ENCODE peak calls at places on chromosome X, in four cellular contexts. U, Q, G and T are unnamed samples.

GRCh38 chrX:30489323-30489722 is 88.2 kb downstream of the TASL start:
- DNase-seq in U (no peak), Q (peak), G (no peak), T (no peak)

GRCh38 chrX:35726176-35726575 is 72.0 kb upstream of the MAGEB16 start:
- DNase-seq in U (no peak), Q (no peak), G (peak), T (no peak)

GRCh38 chrX:10615931-10616780 is 4.2 kb downstream of the MID1 start:
- DNase-seq in U (no peak), Q (no peak), G (peak), T (peak)

GRCh38 chrX:39518451-39519212 is 579.1 kb downstream of the BCOR start:
- DNase-seq in U (no peak), Q (no peak), G (no peak), T (no peak)

GRCh38 chrX:110142096-110142495 is 139.2 kb downstream of the TMEM164 start:
- DNase-seq in U (no peak), Q (no peak), G (no peak), T (no peak)

GRCh38 chrX:916235-916609 is 285.6 kb downstream of the SHOX start:
- DNase-seq in U (no peak), Q (no peak), G (no peak), T (no peak)

GRCh38 chrX:119685225-119686066 is 7.5 kb downstream of the SEPTIN6 start:
- DNase-seq in U (no peak), Q (no peak), G (no peak), T (no peak)

GRCh38 chrX:110145854-110146253 is 142.9 kb downstream of the TMEM164 start:
- DNase-seq in U (no peak), Q (no peak), G (peak), T (peak)

GRCh38 chrX:2875798-2876399 is 47.2 kb downstream of the GYG2 start:
- DNase-seq in U (no peak), Q (peak), G (no peak), T (peak)

GRCh38 chrX:38847903-38848230 is 46.6 kb downstream of the MID1IP1 start:
- DNase-seq in U (no peak), Q (no peak), G (no peak), T (no peak)

GRCh38 chrX:50913520-50913919 is 3.0 kb downstream of the BMP15 start:
- DNase-seq in U (no peak), Q (no peak), G (no peak), T (no peak)

GRCh38 chrX:54048413-54048812 is 4.1 kb upstream of the PHF8 start:
- DNase-seq in U (no peak), Q (peak), G (no peak), T (no peak)

GRCh38 chrX:9643807-9644206 is 121.8 kb downstream of the GPR143 start:
- DNase-seq in U (no peak), Q (no peak), G (no peak), T (no peak)

GRCh38 chrX:13005671-13006473 is 31.0 kb downstream of the TMSB4X start:
- DNase-seq in U (peak), Q (no peak), G (peak), T (no peak)

GRCh38 chrX:102154218-102154860 is 1.4 kb downstream of the BEX5 start:
- DNase-seq in U (no peak), Q (no peak), G (no peak), T (peak)

GRCh38 chrX:72408885-72409284 is 103.2 kb upstream of the CITED1 start:
- DNase-seq in U (peak), Q (no peak), G (no peak), T (no peak)

GRCh38 chrX:46617906-46618305 is 44.3 kb downstream of the CHST7 start:
- DNase-seq in U (no peak), Q (no peak), G (no peak), T (no peak)

GRCh38 chrX:10360121-10360520 is 203.3 kb downstream of the CLCN4 start:
- DNase-seq in U (no peak), Q (no peak), G (peak), T (no peak)

GRCh38 chrX:3501833-3502535 is 155.5 kb upstream of the MXRA5 start:
- DNase-seq in U (no peak), Q (no peak), G (no peak), T (no peak)

GRCh38 chrX:48972214-48973164 is 845 bp upstream of the KCND1 start:
- DNase-seq in U (no peak), Q (peak), G (peak), T (peak)

GRCh38 chrX:34918856-34919255 is 23.7 kb upstream of the FAM47B start:
- DNase-seq in U (no peak), Q (peak), G (peak), T (peak)

GRCh38 chrX:42093756-42094155 is 170.4 kb upstream of the CASK start:
- DNase-seq in U (peak), Q (no peak), G (peak), T (no peak)

GRCh38 chrX:13372203-13372980 is 52.5 kb upstream of the ATXN3L start:
- DNase-seq in U (no peak), Q (no peak), G (no peak), T (no peak)

GRCh38 chrX:46279925-46280313 is 265.3 kb downstream of the ZNF674 start:
- DNase-seq in U (no peak), Q (no peak), G (peak), T (no peak)

GRCh38 chrX:126799059-126799458 is 20.5 kb upstream of the PRR32 start:
- DNase-seq in U (no peak), Q (no peak), G (no peak), T (no peak)

GRCh38 chrX:129744881-129745321 is 6.1 kb downstream of the XPNPEP2 start:
- DNase-seq in U (no peak), Q (no peak), G (no peak), T (no peak)

GRCh38 chrX:70549429-70549828 is 104.8 kb downstream of the DLG3 start:
- DNase-seq in U (no peak), Q (no peak), G (no peak), T (no peak)

GRCh38 chrX:40166582-40166981 is 68.8 kb upstream of the BCOR start:
- DNase-seq in U (no peak), Q (no peak), G (peak), T (no peak)

GRCh38 chrX:31397119-31397518 is 325.3 kb upstream of the FTHL17 start:
- DNase-seq in U (no peak), Q (no peak), G (peak), T (no peak)

GRCh38 chrX:16867947-16868346 is 2.2 kb downstream of the RBBP7 start:
- DNase-seq in U (no peak), Q (peak), G (no peak), T (no peak)

GRCh38 chrX:9644335-9644734 is 121.3 kb downstream of the GPR143 start:
- DNase-seq in U (peak), Q (no peak), G (no peak), T (no peak)

GRCh38 chrX:79117078-79117477 is 27.4 kb upstream of the GPR174 start:
- DNase-seq in U (no peak), Q (no peak), G (no peak), T (no peak)

GRCh38 chrX:150769408-150769807 is 76.2 kb downstream of the MTMR1 start:
- DNase-seq in U (no peak), Q (no peak), G (no peak), T (no peak)

GRCh38 chrX:119692241-119693031 is 532 bp downstream of the SEPTIN6 start:
- DNase-seq in U (no peak), Q (no peak), G (peak), T (peak)

GRCh38 chrX:125003746-125004446 is 315.8 kb upstream of the TEX13C start:
- DNase-seq in U (no peak), Q (no peak), G (no peak), T (no peak)
- TF ChIP-seq BHLHE40 in U (no peak), Q (no peak), G (no peak), T (no peak)

GRCh38 chrX:17944833-17945497 is 83.9 kb upstream of the RAI2 start:
- DNase-seq in U (no peak), Q (peak), G (no peak), T (peak)
- TF ChIP-seq BHLHE40 in U (no peak), Q (no peak), G (no peak), T (no peak)

GRCh38 chrX:8591526-8591925 is 126.9 kb downstream of the VCX3B start:
- DNase-seq in U (no peak), Q (no peak), G (no peak), T (no peak)
- TF ChIP-seq BHLHE40 in U (no peak), Q (no peak), G (no peak), T (no peak)

DNA sequence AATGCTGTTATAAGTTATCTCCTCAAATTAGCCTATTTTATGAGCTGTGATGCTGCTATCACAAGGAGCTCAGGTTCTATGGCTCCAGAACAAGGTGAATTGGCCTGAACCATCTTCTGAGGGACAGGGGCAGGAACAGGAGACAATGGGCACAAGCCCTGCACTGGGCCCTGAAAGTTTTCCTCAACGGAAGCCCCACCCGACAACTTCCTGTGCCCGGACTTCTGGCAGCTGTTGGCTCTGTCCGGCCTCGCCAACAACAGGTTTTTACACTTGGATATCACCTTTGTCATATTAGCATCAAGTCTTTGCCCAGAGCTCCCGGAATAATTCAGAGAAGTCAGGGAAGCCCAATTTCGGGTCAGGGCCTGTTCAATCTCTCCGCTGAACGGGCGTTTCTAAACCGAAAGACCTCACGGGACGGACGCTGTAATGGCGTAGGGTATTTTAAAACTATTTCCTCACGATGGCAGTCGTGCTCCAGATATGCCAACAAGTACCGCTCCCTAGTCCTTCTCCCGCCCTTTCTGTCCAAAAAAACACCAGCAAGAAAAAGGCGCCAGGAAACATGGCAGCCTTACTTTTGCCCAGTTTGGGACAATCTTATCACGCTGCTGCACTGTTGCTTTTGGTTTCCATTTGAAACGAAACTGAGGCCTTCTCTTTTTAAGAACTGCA is 201.0 kb upstream of the STK26 start:
- DNase-seq in U (peak), Q (no peak), G (peak), T (peak)
- TF ChIP-seq BHLHE40 in U (peak), Q (no peak), G (peak), T (no peak)

GRCh38 chrX:105821471-105822081 is 763 bp upstream of the NRK start:
- DNase-seq in U (no peak), Q (no peak), G (peak), T (peak)

GRCh38 chrX:105823092-105823454 is 734 bp downstream of the NRK start:
- DNase-seq in U (no peak), Q (no peak), G (no peak), T (no peak)

GRCh38 chrX:105816517-105816916 is 5.8 kb upstream of the NRK start:
- DNase-seq in U (no peak), Q (no peak), G (no peak), T (no peak)

GRCh38 chrX:105820247-105820646 is 2.1 kb upstream of the NRK start:
- DNase-seq in U (no peak), Q (no peak), G (no peak), T (peak)

GRCh38 chrX:105822138-105823091 is at the start of gene NRK:
- DNase-seq in U (no peak), Q (no peak), G (no peak), T (peak)
- TF ChIP-seq BHLHE40 in U (no peak), Q (no peak), G (no peak), T (no peak)

DNA sequence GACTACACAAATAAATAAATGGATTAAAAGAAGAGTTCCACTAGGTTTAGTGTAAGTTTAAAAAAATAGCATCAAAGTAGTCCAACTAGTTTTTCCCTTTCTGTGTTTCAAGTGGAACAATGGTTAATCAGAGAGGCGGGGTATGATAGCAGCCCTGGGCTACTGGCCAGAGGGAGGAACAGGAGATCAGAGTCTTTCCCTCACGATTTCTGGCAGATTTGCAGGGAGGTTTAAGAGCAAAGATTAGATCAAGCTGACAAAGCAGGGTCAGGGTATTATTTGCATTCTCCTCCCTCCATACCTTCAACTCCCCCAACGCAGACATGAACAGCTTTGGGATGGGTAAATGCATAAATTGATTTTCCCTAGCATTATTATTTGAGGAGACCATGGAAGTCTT is 277.6 kb upstream of the DIAPH2 start:
- DNase-seq in U (no peak), Q (peak), G (peak), T (no peak)
- TF ChIP-seq BHLHE40 in U (no peak), Q (no peak), G (no peak), T (no peak)

GRCh38 chrX:148774276-148774675 is 273.9 kb downstream of the AFF2 start:
- DNase-seq in U (no peak), Q (no peak), G (no peak), T (no peak)
- TF ChIP-seq BHLHE40 in U (no peak), Q (no peak), G (no peak), T (no peak)

DNA sequence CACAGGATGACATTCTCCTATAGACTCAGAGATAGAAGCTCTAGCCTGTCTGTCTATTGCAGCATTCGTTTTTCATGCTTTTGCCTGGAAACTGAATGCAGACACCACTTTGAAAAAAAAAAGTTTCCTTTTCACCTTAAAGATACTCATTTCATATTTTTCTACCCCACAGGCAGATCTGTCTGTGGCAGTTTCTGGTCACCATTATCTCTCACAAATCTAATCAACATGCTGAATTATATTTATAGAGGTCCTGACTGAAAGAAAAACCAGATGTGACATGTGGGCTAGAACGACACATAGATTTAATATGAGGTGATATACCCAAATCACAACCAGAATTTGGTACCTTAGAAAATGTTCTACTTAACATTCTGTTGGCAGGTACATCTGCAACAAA is 28.2 kb downstream of the ADGRG4 start:
- DNase-seq in U (no peak), Q (no peak), G (no peak), T (no peak)
- TF ChIP-seq BHLHE40 in U (no peak), Q (no peak), G (no peak), T (no peak)